ENCODE peak calls at places on chromosomes 4 and X, in ten cellular contexts. E is SK-N-DZ; D is NCI-H1436; F is NCI-H345; R is CD4-positive, alpha-beta memory T cell; N is Right ventricle myocardium superior; G is GM20000; Z is LoVo; B is central memory CD4-positive, alpha-beta T cell; L is psoas muscle. H is an unnamed sample.

GRCh38 chr4:78059524-78059889 is 2.4 kb downstream of the FRAS1 start:
- DNase-seq in E (peak), D (peak), F (peak), R (no peak), N (peak), G (peak), Z (peak), B (no peak), L (peak), H (no peak)

GRCh38 chr4:186500721-186501304 is 54.6 kb downstream of the MTNR1A start:
- DNase-seq in E (no peak), D (no peak), F (no peak), R (no peak), N (no peak), G (no peak), Z (no peak), B (no peak), L (no peak), H (no peak)

GRCh38 chr4:80390178-80390577 is 54.6 kb downstream of the CFAP299 start:
- DNase-seq in E (no peak), D (no peak), F (no peak), R (no peak), N (no peak), G (no peak), Z (no peak), B (no peak), L (no peak), H (no peak)

GRCh38 chr4:102094474-102094873 is 250.8 kb downstream of the SLC39A8 start:
- DNase-seq in E (no peak), D (no peak), F (no peak), R (no peak), N (no peak), G (no peak), Z (no peak), B (no peak), L (no peak), H (no peak)

GRCh38 chrX:105647749-105648148 is 174.6 kb upstream of the NRK start:
- DNase-seq in E (no peak), D (no peak), F (no peak), R (no peak), N (no peak), G (no peak), Z (no peak), B (no peak), L (no peak), H (no peak)

GRCh38 chrX:78527263-78527662 is 131.9 kb downstream of the RTL3 start:
- DNase-seq in E (no peak), D (no peak), F (no peak), R (no peak), N (no peak), G (no peak), Z (no peak), B (no peak), L (no peak), H (no peak)

GRCh38 chr4:41600243-41600642 is 62.3 kb downstream of the LIMCH1 start:
- DNase-seq in E (no peak), D (no peak), F (no peak), R (no peak), N (no peak), G (no peak), Z (no peak), B (no peak), L (no peak), H (no peak)

GRCh38 chr4:124903995-124904722 is 191.6 kb upstream of the ANKRD50 start:
- DNase-seq in E (no peak), D (peak), F (peak), R (no peak), N (no peak), G (no peak), Z (peak), B (no peak), L (peak), H (no peak)

GRCh38 chr4:55075823-55076418 is 49.5 kb downstream of the KDR start:
- DNase-seq in E (no peak), D (no peak), F (no peak), R (no peak), N (no peak), G (no peak), Z (no peak), B (no peak), L (no peak), H (no peak)

GRCh38 chr4:148166132-148166531 is 276.1 kb downstream of the NR3C2 start:
- DNase-seq in E (no peak), D (no peak), F (no peak), R (no peak), N (no peak), G (no peak), Z (no peak), B (no peak), L (no peak), H (no peak)

GRCh38 chr4:185683896-185684295 is 128.1 kb downstream of the SORBS2 start:
- DNase-seq in E (no peak), D (no peak), F (no peak), R (no peak), N (no peak), G (no peak), Z (no peak), B (no peak), L (no peak), H (no peak)

GRCh38 chr4:54731552-54731951 is 73.8 kb downstream of the KIT start:
- DNase-seq in E (no peak), D (no peak), F (no peak), R (no peak), N (no peak), G (no peak), Z (no peak), B (no peak), L (no peak), H (no peak)

GRCh38 chrX:31092476-31092875 is 20.6 kb upstream of the FTHL17 start:
- DNase-seq in E (no peak), D (no peak), F (no peak), R (no peak), N (no peak), G (no peak), Z (no peak), B (no peak), L (no peak), H (no peak)

GRCh38 chr4:42420120-42420519 is 22.8 kb downstream of the SHISA3 start:
- DNase-seq in E (no peak), D (no peak), F (no peak), R (no peak), N (no peak), G (no peak), Z (no peak), B (no peak), L (no peak), H (no peak)

GRCh38 chrX:94400488-94400887 is 726.5 kb downstream of the FAM133A start:
- DNase-seq in E (no peak), D (no peak), F (no peak), R (no peak), N (no peak), G (peak), Z (peak), B (no peak), L (no peak), H (no peak)

GRCh38 chr4:144646523-144647094 is 653 bp downstream of the HHIP start:
- DNase-seq in E (peak), D (peak), F (peak), R (no peak), N (no peak), G (peak), Z (no peak), B (no peak), L (no peak), H (no peak)

GRCh38 chr4:140092094-140092820 is 61.7 kb downstream of the MAML3 start:
- DNase-seq in E (peak), D (peak), F (peak), R (no peak), N (peak), G (no peak), Z (peak), B (no peak), L (no peak), H (peak)

GRCh38 chr4:184746532-184746870 is 12.6 kb upstream of the CENPU start:
- DNase-seq in E (no peak), D (no peak), F (no peak), R (no peak), N (no peak), G (no peak), Z (no peak), B (no peak), L (no peak), H (no peak)

GRCh38 chr4:3480528-3481112 is 17.5 kb downstream of the DOK7 start:
- DNase-seq in E (peak), D (peak), F (peak), R (peak), N (peak), G (peak), Z (peak), B (peak), L (peak), H (peak)

GRCh38 chrX:10119399-10119990 is 37.3 kb upstream of the CLCN4 start:
- DNase-seq in E (peak), D (peak), F (peak), R (peak), N (no peak), G (peak), Z (peak), B (peak), L (no peak), H (peak)

GRCh38 chr4:41505161-41505653 is 32.8 kb upstream of the LIMCH1 start:
- DNase-seq in E (no peak), D (peak), F (no peak), R (no peak), N (no peak), G (no peak), Z (peak), B (no peak), L (peak), H (no peak)

GRCh38 chr4:6771229-6771671 is 11.3 kb upstream of the KIAA0232 start:
- DNase-seq in E (no peak), D (no peak), F (no peak), R (no peak), N (peak), G (no peak), Z (no peak), B (no peak), L (peak), H (no peak)

GRCh38 chr4:175035907-175036306 is 117.7 kb downstream of the ADAM29 start:
- DNase-seq in E (no peak), D (no peak), F (no peak), R (no peak), N (no peak), G (no peak), Z (peak), B (no peak), L (no peak), H (no peak)

GRCh38 chrX:154597221-154597620 is 12.3 kb downstream of the CTAG1A start:
- DNase-seq in E (no peak), D (no peak), F (no peak), R (no peak), N (no peak), G (no peak), Z (no peak), B (no peak), L (no peak), H (no peak)

GRCh38 chr4:182193261-182193660 is 49.9 kb upstream of the TENM3 start:
- DNase-seq in E (no peak), D (peak), F (no peak), R (no peak), N (no peak), G (no peak), Z (no peak), B (no peak), L (no peak), H (no peak)

GRCh38 chrX:112645774-112646173 is 34.0 kb downstream of the LHFPL1 start:
- DNase-seq in E (no peak), D (no peak), F (no peak), R (no peak), N (no peak), G (peak), Z (no peak), B (no peak), L (no peak), H (no peak)

GRCh38 chrX:15050395-15050794 is 177.2 kb downstream of the MOSPD2 start:
- DNase-seq in E (no peak), D (no peak), F (no peak), R (no peak), N (no peak), G (no peak), Z (no peak), B (no peak), L (no peak), H (no peak)

GRCh38 chrX:110219920-110220319 is 98.0 kb downstream of the AMMECR1 start:
- DNase-seq in E (no peak), D (no peak), F (no peak), R (no peak), N (no peak), G (no peak), Z (peak), B (no peak), L (no peak), H (no peak)